ENCODE peak calls at places on chromosomes 11 and 22, in eight cellular contexts. G, A, B, P, N, O, W and I are unnamed samples.

GRCh38 chr11:33402066-33402465 is 144.9 kb downstream of the HIPK3 start:
- DNase-seq in N (no peak), W (no peak), G (no peak), B (no peak), P (no peak), A (no peak), O (no peak), I (no peak)

GRCh38 chr11:103545551-103545950 is 436.3 kb downstream of the DYNC2H1 start:
- DNase-seq in W (no peak), B (no peak), N (no peak), O (no peak), A (no peak), G (no peak), P (no peak), I (no peak)

GRCh38 chr22:38114484-38115398 is 4.3 kb upstream of the BAIAP2L2 start:
- DNase-seq in G (peak; percentile 97), O (peak; percentile 92), A (peak; percentile 71), W (peak; percentile 94), P (peak; percentile 78), N (peak; percentile 89), B (peak; percentile 87), I (peak; percentile 54)

GRCh38 chr22:29524440-29525191 is 28.9 kb downstream of the THOC5 start:
- DNase-seq in W (peak; percentile 61), A (no peak), N (no peak), B (peak; percentile 49), P (no peak), O (peak; percentile 29), G (peak; percentile 77), I (peak; percentile 9)

GRCh38 chr11:10930961-10931760 is 73.3 kb upstream of the ZBED5 start:
- DNase-seq in W (peak; percentile 59), N (peak; percentile 79), P (peak; percentile 62), G (peak; percentile 85), B (peak; percentile 54), O (peak; percentile 94), A (peak; percentile 20), I (peak; percentile 29)

GRCh38 chr11:129960216-129961214 is 42.1 kb downstream of the PRDM10 start:
- DNase-seq in N (no peak), P (no peak), W (no peak), O (peak; percentile 40), B (no peak), A (no peak), G (no peak), I (no peak)

GRCh38 chr11:46308632-46309419 is 31.4 kb downstream of the CREB3L1 start:
- DNase-seq in P (peak; percentile 66), G (peak; percentile 94), O (peak; percentile 80), B (peak; percentile 72), N (peak; percentile 82), W (peak; percentile 63), A (peak; percentile 44), I (peak; percentile 43)

GRCh38 chr11:75337195-75337654 is 14.2 kb downstream of the ARRB1 start:
- DNase-seq in O (peak; percentile 71), P (peak; percentile 41), B (no peak), W (peak; percentile 57), G (peak; percentile 59), N (no peak), A (no peak), I (no peak)

GRCh38 chr11:127000291-127000968 is at the start of gene KIRREL3:
- DNase-seq in A (no peak), W (no peak), B (no peak), G (peak; percentile 69), P (no peak), N (peak; percentile 17), O (peak; percentile 20), I (no peak)

GRCh38 chr11:132171031-132171430 is 800.6 kb downstream of the NTM start:
- DNase-seq in W (no peak), G (no peak), N (no peak), P (no peak), B (no peak), O (no peak), A (no peak), I (no peak)

GRCh38 chr11:8732748-8733241 is 50.2 kb downstream of the RPL27A start:
- DNase-seq in A (no peak), B (peak; percentile 82), G (peak; percentile 71), N (peak; percentile 75), O (no peak), W (no peak), P (peak; percentile 75), I (no peak)

GRCh38 chr11:73227571-73228211 is 9.6 kb downstream of the P2RY2 start:
- DNase-seq in P (peak; percentile 6), W (no peak), O (peak; percentile 83), B (no peak), G (peak; percentile 93), A (no peak), N (no peak), I (no peak)

GRCh38 chr11:4607111-4607510 is 920 bp downstream of the TRIM68 start:
- DNase-seq in A (no peak), G (no peak), W (no peak), N (no peak), O (no peak), B (no peak), P (no peak), I (no peak)

GRCh38 chr22:47940211-47940610 is 1177.8 kb downstream of the TBC1D22A start:
- DNase-seq in W (no peak), G (no peak), P (no peak), N (no peak), B (no peak), O (no peak), A (no peak), I (no peak)

GRCh38 chr11:97615541-97615940 is 1225.7 kb downstream of the JRKL start:
- DNase-seq in P (no peak), G (no peak), B (no peak), O (no peak), W (no peak), N (no peak), A (no peak), I (no peak)

GRCh38 chr11:97620012-97620411 is 1230.2 kb downstream of the JRKL start:
- DNase-seq in N (no peak), G (no peak), O (no peak), W (no peak), A (no peak), P (no peak), B (no peak), I (no peak)

GRCh38 chr11:97621282-97621681 is 1231.5 kb downstream of the JRKL start:
- DNase-seq in W (no peak), P (no peak), A (no peak), G (no peak), B (no peak), N (no peak), O (no peak), I (no peak)

GRCh38 chr11:97614571-97614970 is 1224.8 kb downstream of the JRKL start:
- DNase-seq in P (no peak), O (no peak), W (no peak), A (no peak), N (no peak), B (no peak), G (no peak), I (no peak)

GRCh38 chr11:97617031-97617430 is 1227.2 kb downstream of the JRKL start:
- DNase-seq in P (no peak), N (no peak), B (no peak), W (no peak), G (no peak), O (no peak), A (no peak), I (no peak)
- H3K9me3 ChIP-seq in P (no peaks in the 10 kb centered on the region), N (no peaks in the 10 kb centered on the region), B (no peaks in the 10 kb centered on the region), W (no peaks in the 10 kb centered on the region), G (peaks cover 33% of the 10 kb centered on the region), O (no peaks in the 10 kb centered on the region), A (no peaks in the 10 kb centered on the region), I (no peaks in the 10 kb centered on the region)

DNA sequence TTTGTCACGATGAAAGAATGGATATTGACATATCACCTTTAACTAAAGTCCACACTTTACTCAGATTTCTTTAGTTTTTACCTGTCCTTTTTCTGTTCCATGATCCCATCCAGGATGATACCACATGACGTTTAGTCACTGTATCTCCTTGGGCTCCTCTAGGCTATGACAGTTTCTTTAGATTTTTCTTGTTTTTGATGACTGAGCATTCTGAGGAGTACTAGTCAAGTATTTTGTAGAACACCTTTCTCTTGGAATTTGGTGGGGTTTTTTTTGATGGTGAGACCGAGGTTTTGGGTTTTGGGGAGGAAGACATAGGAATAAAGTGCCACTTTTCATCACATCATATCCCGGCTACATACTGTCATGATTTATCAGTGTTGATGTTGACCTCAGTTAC is 4.0 kb downstream of the LDHAL6A start:
- DNase-seq in N (no peak), P (no peak), B (no peak), G (no peak), A (no peak), W (no peak), O (no peak), I (no peak)
- H3K9me3 ChIP-seq in N (no peaks in the 10 kb centered on the region), P (no peaks in the 10 kb centered on the region), B (no peaks in the 10 kb centered on the region), G (no peaks in the 10 kb centered on the region), A (no peaks in the 10 kb centered on the region), W (no peaks in the 10 kb centered on the region), O (no peaks in the 10 kb centered on the region), I (no peaks in the 10 kb centered on the region)

DNA sequence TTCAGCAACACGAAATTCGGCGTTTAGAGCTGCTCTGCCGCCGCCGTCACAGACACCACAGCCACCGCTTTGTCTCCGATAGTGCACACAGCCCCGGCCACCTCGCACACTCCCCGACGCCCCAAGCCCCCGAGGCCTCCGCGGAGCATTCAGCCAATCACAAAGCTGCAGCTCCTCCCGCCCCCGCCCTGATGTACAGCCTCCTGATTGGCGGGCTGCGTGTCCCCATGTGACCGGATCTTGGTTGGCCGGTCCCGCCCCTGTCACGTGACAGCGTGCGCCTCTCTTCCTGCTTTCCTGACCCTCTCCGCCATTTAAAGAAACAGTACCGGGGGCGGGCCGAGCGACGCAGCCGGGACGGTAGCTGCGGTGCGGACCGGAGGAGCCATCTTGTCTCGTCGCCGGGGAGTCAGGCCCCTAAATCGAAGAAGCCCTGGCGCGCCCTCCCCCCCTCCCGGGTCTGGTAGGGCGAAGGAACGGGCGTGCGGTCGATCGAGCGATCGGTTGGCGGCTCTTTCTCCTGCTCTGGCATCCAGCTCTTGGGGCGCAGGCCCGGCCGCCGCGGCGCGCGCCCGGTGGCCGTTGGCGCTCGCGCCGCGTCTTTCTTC is at the start of gene TUG1:
- DNase-seq in P (peak; percentile 99), G (peak; percentile 99), O (peak; percentile 99), B (peak; percentile 98), W (peak; percentile 99), A (peak; percentile 99), N (peak; percentile 98), I (peak; percentile 92)
- H3K9me3 ChIP-seq in P (no peaks in the 10 kb centered on the region), G (peaks cover 52% of the 10 kb centered on the region), O (peaks cover 22% of the 10 kb centered on the region), B (no peaks in the 10 kb centered on the region), W (peaks cover 5% of the 10 kb centered on the region), A (no peaks in the 10 kb centered on the region), N (no peaks in the 10 kb centered on the region), I (peaks cover 28% of the 10 kb centered on the region)

GRCh38 chr11:122816701-122817100 is 21.6 kb upstream of the CRTAM start:
- DNase-seq in N (no peak), O (no peak), A (no peak), G (no peak), W (no peak), B (no peak), P (no peak), I (no peak)

GRCh38 chr11:122823564-122823963 is 14.7 kb upstream of the CRTAM start:
- DNase-seq in A (no peak), O (no peak), P (no peak), N (no peak), W (no peak), B (no peak), G (no peak), I (no peak)

GRCh38 chr11:122822241-122822640 is 16.1 kb upstream of the CRTAM start:
- DNase-seq in N (no peak), A (no peak), O (no peak), B (no peak), W (no peak), P (no peak), G (no peak), I (no peak)

GRCh38 chr11:122817121-122817520 is 21.2 kb upstream of the CRTAM start:
- DNase-seq in B (no peak), O (peak; percentile 37), W (no peak), P (no peak), N (no peak), G (no peak), A (no peak), I (no peak)

GRCh38 chr11:122820158-122820557 is 18.1 kb upstream of the CRTAM start:
- DNase-seq in O (no peak), W (no peak), N (no peak), P (no peak), G (no peak), B (no peak), A (no peak), I (no peak)
- H3K9me3 ChIP-seq in O (no peaks in the 10 kb centered on the region), W (no peaks in the 10 kb centered on the region), N (no peaks in the 10 kb centered on the region), P (no peaks in the 10 kb centered on the region), G (peaks cover 81% of the 10 kb centered on the region), B (no peaks in the 10 kb centered on the region), A (no peaks in the 10 kb centered on the region), I (no peaks in the 10 kb centered on the region)